ENCODE peak calls at places on chromosomes 4 and X, in nine cellular contexts. One of them, this sample, is unnamed.

GRCh38 chrX:48769230-48769629 is 7.7 kb downstream of the GLOD5 start:
- DNase-seq in neural crest cell: no peak
- DNase-seq in GM23248: no peak
- DNase-seq in SW 1271: no peak
- DNase-seq in amniotic stem cell: no peak
- DNase-seq in AG09319: no peak
- DNase-seq in NCI-H1105 treated with DMSO at 0.1 percent for 48 hours: no peak
- DNase-seq in stimulated activated CD4-positive, alpha-beta T cell treated with anti-CD3 and anti-CD28 coated beads, TNF-alpha, amount 100 ng/mL, for 4 hours: no peak
- DNase-seq in activated T-helper 9 cell treated with anti-CD3 and anti-CD28 coated beads, Interleukin-2, amount 50 U/mL, for 16 hours: no peak
- DNase-seq in this sample: no peak

GRCh38 chrX:52933976-52934703 is 24.2 kb downstream of the FAM156A start:
- DNase-seq in neural crest cell: no peak
- DNase-seq in GM23248: no peak
- DNase-seq in SW 1271: no peak
- DNase-seq in amniotic stem cell: no peak
- DNase-seq in AG09319: no peak
- DNase-seq in NCI-H1105 treated with DMSO at 0.1 percent for 48 hours: no peak
- DNase-seq in stimulated activated CD4-positive, alpha-beta T cell treated with anti-CD3 and anti-CD28 coated beads, TNF-alpha, amount 100 ng/mL, for 4 hours: no peak
- DNase-seq in activated T-helper 9 cell treated with anti-CD3 and anti-CD28 coated beads, Interleukin-2, amount 50 U/mL, for 16 hours: no peak
- DNase-seq in this sample: no peak

GRCh38 chrX:72121381-72121780 is 10.3 kb downstream of the RTL5 start:
- DNase-seq in neural crest cell: no peak
- DNase-seq in GM23248: peak
- DNase-seq in SW 1271: no peak
- DNase-seq in amniotic stem cell: peak
- DNase-seq in AG09319: peak
- DNase-seq in NCI-H1105 treated with DMSO at 0.1 percent for 48 hours: no peak
- DNase-seq in stimulated activated CD4-positive, alpha-beta T cell treated with anti-CD3 and anti-CD28 coated beads, TNF-alpha, amount 100 ng/mL, for 4 hours: no peak
- DNase-seq in activated T-helper 9 cell treated with anti-CD3 and anti-CD28 coated beads, Interleukin-2, amount 50 U/mL, for 16 hours: peak
- DNase-seq in this sample: peak

GRCh38 chr4:1794809-1795303 is 1.8 kb downstream of the FGFR3 start:
- DNase-seq in neural crest cell: no peak
- DNase-seq in GM23248: no peak
- DNase-seq in SW 1271: no peak
- DNase-seq in amniotic stem cell: no peak
- DNase-seq in AG09319: no peak
- DNase-seq in NCI-H1105 treated with DMSO at 0.1 percent for 48 hours: no peak
- DNase-seq in stimulated activated CD4-positive, alpha-beta T cell treated with anti-CD3 and anti-CD28 coated beads, TNF-alpha, amount 100 ng/mL, for 4 hours: no peak
- DNase-seq in activated T-helper 9 cell treated with anti-CD3 and anti-CD28 coated beads, Interleukin-2, amount 50 U/mL, for 16 hours: no peak
- DNase-seq in this sample: no peak

GRCh38 chr4:108072300-108072699 is 82.6 kb downstream of the HADH start:
- DNase-seq in neural crest cell: no peak
- DNase-seq in GM23248: no peak
- DNase-seq in SW 1271: no peak
- DNase-seq in amniotic stem cell: no peak
- DNase-seq in AG09319: no peak
- DNase-seq in NCI-H1105 treated with DMSO at 0.1 percent for 48 hours: peak
- DNase-seq in stimulated activated CD4-positive, alpha-beta T cell treated with anti-CD3 and anti-CD28 coated beads, TNF-alpha, amount 100 ng/mL, for 4 hours: no peak
- DNase-seq in activated T-helper 9 cell treated with anti-CD3 and anti-CD28 coated beads, Interleukin-2, amount 50 U/mL, for 16 hours: no peak
- DNase-seq in this sample: no peak

GRCh38 chr4:113436360-113436759 is 325.2 kb downstream of the CAMK2D start:
- DNase-seq in neural crest cell: no peak
- DNase-seq in GM23248: peak
- DNase-seq in SW 1271: no peak
- DNase-seq in amniotic stem cell: peak
- DNase-seq in AG09319: peak
- DNase-seq in NCI-H1105 treated with DMSO at 0.1 percent for 48 hours: no peak
- DNase-seq in stimulated activated CD4-positive, alpha-beta T cell treated with anti-CD3 and anti-CD28 coated beads, TNF-alpha, amount 100 ng/mL, for 4 hours: no peak
- DNase-seq in activated T-helper 9 cell treated with anti-CD3 and anti-CD28 coated beads, Interleukin-2, amount 50 U/mL, for 16 hours: no peak
- DNase-seq in this sample: peak

GRCh38 chrX:113906168-113906567 is 677.7 kb upstream of the HTR2C start:
- DNase-seq in neural crest cell: no peak
- DNase-seq in GM23248: no peak
- DNase-seq in SW 1271: no peak
- DNase-seq in amniotic stem cell: no peak
- DNase-seq in AG09319: no peak
- DNase-seq in NCI-H1105 treated with DMSO at 0.1 percent for 48 hours: no peak
- DNase-seq in stimulated activated CD4-positive, alpha-beta T cell treated with anti-CD3 and anti-CD28 coated beads, TNF-alpha, amount 100 ng/mL, for 4 hours: no peak
- DNase-seq in activated T-helper 9 cell treated with anti-CD3 and anti-CD28 coated beads, Interleukin-2, amount 50 U/mL, for 16 hours: no peak
- DNase-seq in this sample: no peak

GRCh38 chrX:21373001-21373400 is 1.2 kb upstream of the CNKSR2 start:
- DNase-seq in neural crest cell: no peak
- DNase-seq in GM23248: no peak
- DNase-seq in SW 1271: no peak
- DNase-seq in amniotic stem cell: no peak
- DNase-seq in AG09319: no peak
- DNase-seq in NCI-H1105 treated with DMSO at 0.1 percent for 48 hours: no peak
- DNase-seq in stimulated activated CD4-positive, alpha-beta T cell treated with anti-CD3 and anti-CD28 coated beads, TNF-alpha, amount 100 ng/mL, for 4 hours: no peak
- DNase-seq in activated T-helper 9 cell treated with anti-CD3 and anti-CD28 coated beads, Interleukin-2, amount 50 U/mL, for 16 hours: no peak
- DNase-seq in this sample: no peak

GRCh38 chrX:1354036-1355019 is 17.7 kb downstream of the IL3RA start:
- DNase-seq in neural crest cell: no peak
- DNase-seq in GM23248: no peak
- DNase-seq in SW 1271: no peak
- DNase-seq in amniotic stem cell: no peak
- DNase-seq in AG09319: no peak
- DNase-seq in NCI-H1105 treated with DMSO at 0.1 percent for 48 hours: no peak
- DNase-seq in stimulated activated CD4-positive, alpha-beta T cell treated with anti-CD3 and anti-CD28 coated beads, TNF-alpha, amount 100 ng/mL, for 4 hours: no peak
- DNase-seq in activated T-helper 9 cell treated with anti-CD3 and anti-CD28 coated beads, Interleukin-2, amount 50 U/mL, for 16 hours: no peak
- DNase-seq in this sample: no peak

GRCh38 chr4:183175631-183176232 is 76.7 kb downstream of the WWC2 start:
- DNase-seq in neural crest cell: no peak
- DNase-seq in GM23248: peak
- DNase-seq in SW 1271: peak
- DNase-seq in amniotic stem cell: no peak
- DNase-seq in AG09319: no peak
- DNase-seq in NCI-H1105 treated with DMSO at 0.1 percent for 48 hours: no peak
- DNase-seq in stimulated activated CD4-positive, alpha-beta T cell treated with anti-CD3 and anti-CD28 coated beads, TNF-alpha, amount 100 ng/mL, for 4 hours: no peak
- DNase-seq in activated T-helper 9 cell treated with anti-CD3 and anti-CD28 coated beads, Interleukin-2, amount 50 U/mL, for 16 hours: no peak
- DNase-seq in this sample: no peak

GRCh38 chr4:76023381-76023780 is at the start of gene CXCL10:
- DNase-seq in neural crest cell: no peak
- DNase-seq in GM23248: no peak
- DNase-seq in SW 1271: no peak
- DNase-seq in amniotic stem cell: no peak
- DNase-seq in AG09319: no peak
- DNase-seq in NCI-H1105 treated with DMSO at 0.1 percent for 48 hours: no peak
- DNase-seq in stimulated activated CD4-positive, alpha-beta T cell treated with anti-CD3 and anti-CD28 coated beads, TNF-alpha, amount 100 ng/mL, for 4 hours: no peak
- DNase-seq in activated T-helper 9 cell treated with anti-CD3 and anti-CD28 coated beads, Interleukin-2, amount 50 U/mL, for 16 hours: no peak
- DNase-seq in this sample: no peak

GRCh38 chrX:13411496-13412207 is 91.8 kb upstream of the ATXN3L start:
- DNase-seq in neural crest cell: no peak
- DNase-seq in GM23248: no peak
- DNase-seq in SW 1271: no peak
- DNase-seq in amniotic stem cell: no peak
- DNase-seq in AG09319: no peak
- DNase-seq in NCI-H1105 treated with DMSO at 0.1 percent for 48 hours: no peak
- DNase-seq in stimulated activated CD4-positive, alpha-beta T cell treated with anti-CD3 and anti-CD28 coated beads, TNF-alpha, amount 100 ng/mL, for 4 hours: no peak
- DNase-seq in activated T-helper 9 cell treated with anti-CD3 and anti-CD28 coated beads, Interleukin-2, amount 50 U/mL, for 16 hours: no peak
- DNase-seq in this sample: no peak

GRCh38 chr4:2806392-2807355 is 13.8 kb downstream of the SH3BP2 start:
- DNase-seq in neural crest cell: no peak
- DNase-seq in GM23248: peak
- DNase-seq in SW 1271: no peak
- DNase-seq in amniotic stem cell: no peak
- DNase-seq in AG09319: no peak
- DNase-seq in NCI-H1105 treated with DMSO at 0.1 percent for 48 hours: no peak
- DNase-seq in stimulated activated CD4-positive, alpha-beta T cell treated with anti-CD3 and anti-CD28 coated beads, TNF-alpha, amount 100 ng/mL, for 4 hours: no peak
- DNase-seq in activated T-helper 9 cell treated with anti-CD3 and anti-CD28 coated beads, Interleukin-2, amount 50 U/mL, for 16 hours: no peak
- DNase-seq in this sample: no peak

GRCh38 chrX:69195197-69195596 is 29.9 kb upstream of the PJA1 start:
- DNase-seq in neural crest cell: no peak
- DNase-seq in GM23248: no peak
- DNase-seq in SW 1271: no peak
- DNase-seq in amniotic stem cell: no peak
- DNase-seq in AG09319: no peak
- DNase-seq in NCI-H1105 treated with DMSO at 0.1 percent for 48 hours: no peak
- DNase-seq in stimulated activated CD4-positive, alpha-beta T cell treated with anti-CD3 and anti-CD28 coated beads, TNF-alpha, amount 100 ng/mL, for 4 hours: no peak
- DNase-seq in activated T-helper 9 cell treated with anti-CD3 and anti-CD28 coated beads, Interleukin-2, amount 50 U/mL, for 16 hours: no peak
- DNase-seq in this sample: no peak

GRCh38 chr4:86927843-86928395 is 6.9 kb upstream of the AFF1 start:
- DNase-seq in neural crest cell: no peak
- DNase-seq in GM23248: peak
- DNase-seq in SW 1271: peak
- DNase-seq in amniotic stem cell: peak
- DNase-seq in AG09319: peak
- DNase-seq in NCI-H1105 treated with DMSO at 0.1 percent for 48 hours: no peak
- DNase-seq in stimulated activated CD4-positive, alpha-beta T cell treated with anti-CD3 and anti-CD28 coated beads, TNF-alpha, amount 100 ng/mL, for 4 hours: no peak
- DNase-seq in activated T-helper 9 cell treated with anti-CD3 and anti-CD28 coated beads, Interleukin-2, amount 50 U/mL, for 16 hours: no peak
- DNase-seq in this sample: peak

GRCh38 chr4:26412381-26413372 is 77.6 kb downstream of the CCKAR start:
- DNase-seq in neural crest cell: no peak
- DNase-seq in GM23248: no peak
- DNase-seq in SW 1271: no peak
- DNase-seq in amniotic stem cell: no peak
- DNase-seq in AG09319: no peak
- DNase-seq in NCI-H1105 treated with DMSO at 0.1 percent for 48 hours: no peak
- DNase-seq in stimulated activated CD4-positive, alpha-beta T cell treated with anti-CD3 and anti-CD28 coated beads, TNF-alpha, amount 100 ng/mL, for 4 hours: no peak
- DNase-seq in activated T-helper 9 cell treated with anti-CD3 and anti-CD28 coated beads, Interleukin-2, amount 50 U/mL, for 16 hours: no peak
- DNase-seq in this sample: peak

GRCh38 chr4:42638993-42639392 is 17.9 kb downstream of the ATP8A1 start:
- DNase-seq in neural crest cell: no peak
- DNase-seq in GM23248: no peak
- DNase-seq in SW 1271: no peak
- DNase-seq in amniotic stem cell: no peak
- DNase-seq in AG09319: no peak
- DNase-seq in NCI-H1105 treated with DMSO at 0.1 percent for 48 hours: no peak
- DNase-seq in stimulated activated CD4-positive, alpha-beta T cell treated with anti-CD3 and anti-CD28 coated beads, TNF-alpha, amount 100 ng/mL, for 4 hours: no peak
- DNase-seq in activated T-helper 9 cell treated with anti-CD3 and anti-CD28 coated beads, Interleukin-2, amount 50 U/mL, for 16 hours: no peak
- DNase-seq in this sample: no peak

GRCh38 chr4:88567591-88567990 is 24.7 kb upstream of the HERC3 start:
- DNase-seq in neural crest cell: no peak
- DNase-seq in GM23248: peak
- DNase-seq in SW 1271: no peak
- DNase-seq in amniotic stem cell: no peak
- DNase-seq in AG09319: no peak
- DNase-seq in NCI-H1105 treated with DMSO at 0.1 percent for 48 hours: no peak
- DNase-seq in stimulated activated CD4-positive, alpha-beta T cell treated with anti-CD3 and anti-CD28 coated beads, TNF-alpha, amount 100 ng/mL, for 4 hours: no peak
- DNase-seq in activated T-helper 9 cell treated with anti-CD3 and anti-CD28 coated beads, Interleukin-2, amount 50 U/mL, for 16 hours: no peak
- DNase-seq in this sample: no peak

GRCh38 chr4:2451036-2451520 is 17.8 kb upstream of the RNF4 start:
- DNase-seq in neural crest cell: no peak
- DNase-seq in GM23248: no peak
- DNase-seq in SW 1271: no peak
- DNase-seq in amniotic stem cell: no peak
- DNase-seq in AG09319: no peak
- DNase-seq in NCI-H1105 treated with DMSO at 0.1 percent for 48 hours: no peak
- DNase-seq in stimulated activated CD4-positive, alpha-beta T cell treated with anti-CD3 and anti-CD28 coated beads, TNF-alpha, amount 100 ng/mL, for 4 hours: no peak
- DNase-seq in activated T-helper 9 cell treated with anti-CD3 and anti-CD28 coated beads, Interleukin-2, amount 50 U/mL, for 16 hours: no peak
- DNase-seq in this sample: no peak

GRCh38 chr4:168723020-168723419 is 226.2 kb downstream of the PALLD start:
- DNase-seq in neural crest cell: no peak
- DNase-seq in GM23248: peak
- DNase-seq in SW 1271: no peak
- DNase-seq in amniotic stem cell: no peak
- DNase-seq in AG09319: no peak
- DNase-seq in NCI-H1105 treated with DMSO at 0.1 percent for 48 hours: no peak
- DNase-seq in stimulated activated CD4-positive, alpha-beta T cell treated with anti-CD3 and anti-CD28 coated beads, TNF-alpha, amount 100 ng/mL, for 4 hours: no peak
- DNase-seq in activated T-helper 9 cell treated with anti-CD3 and anti-CD28 coated beads, Interleukin-2, amount 50 U/mL, for 16 hours: no peak
- DNase-seq in this sample: no peak

This sample was measured in fibroblast of the conjunctiva.